ENCODE peak calls at places on chromosomes 2 and 18, in four cellular contexts. A is mesenchymal stem cell, C is mammary epithelial cell, Q is colonic mucosa. U is an unnamed sample. For H3K27me3, the result is how much of the 10 kb centered on the place peaks cover.

GRCh38 chr18:75405341-75405740 is 22.2 kb downstream of the SMIM21 start:
- DNase-seq in Q (no peak), C (peak), A (no peak), U (peak)

GRCh38 chr2:58354230-58354629 is 113.1 kb upstream of the FANCL start:
- DNase-seq in C (no peak), Q (no peak), A (no peak), U (no peak)

GRCh38 chr2:43985359-43985758 is 10.4 kb downstream of the LRPPRC start:
- DNase-seq in A (no peak), Q (no peak), C (no peak), U (no peak)

GRCh38 chr2:6780765-6781274 is 84.9 kb downstream of the CMPK2 start:
- DNase-seq in A (peak), Q (peak), C (no peak), U (no peak)

GRCh38 chr18:28512357-28512756 is 335.4 kb upstream of the CDH2 start:
- DNase-seq in C (peak), Q (no peak), A (peak), U (no peak)

GRCh38 chr2:155525194-155525593 is 807.3 kb downstream of the NR4A2 start:
- DNase-seq in Q (no peak), C (no peak), A (no peak), U (no peak)

GRCh38 chr18:62829936-62830335 is 114.6 kb downstream of the PHLPP1 start:
- DNase-seq in A (peak), Q (no peak), C (no peak), U (no peak)

GRCh38 chr18:21740724-21741510 is at the start of gene MIB1:
- DNase-seq in A (peak), Q (peak), C (peak), U (no peak)

GRCh38 chr2:1915746-1916145 is 171.4 kb upstream of the PXDN start:
- DNase-seq in A (no peak), Q (no peak), C (no peak), U (no peak)

GRCh38 chr18:7980136-7980535 is 413.0 kb downstream of the PTPRM start:
- DNase-seq in A (no peak), C (no peak), Q (no peak), U (peak)

GRCh38 chr2:221791840-221792239 is 219.7 kb upstream of the EPHA4 start:
- DNase-seq in C (peak), A (no peak), Q (no peak), U (peak)

GRCh38 chr2:239287461-239287860 is 113.4 kb downstream of the HDAC4 start:
- DNase-seq in Q (no peak), A (peak), C (no peak), U (no peak)

GRCh38 chr2:88342749-88343148 is 109.7 kb downstream of the FOXI3 start:
- DNase-seq in A (no peak), Q (no peak), C (no peak), U (no peak)

GRCh38 chr2:45505138-45505537 is 105.9 kb downstream of the SRBD1 start:
- DNase-seq in C (no peak), A (no peak), Q (no peak), U (no peak)

GRCh38 chr2:70947556-70948184 is 12.0 kb downstream of the ATP6V1B1 start:
- DNase-seq in Q (peak), C (no peak), A (peak), U (peak)

GRCh38 chr2:215773728-215774127 is 239.6 kb downstream of the MREG start:
- DNase-seq in Q (no peak), C (peak), A (peak), U (peak)

GRCh38 chr18:45713239-45713638 is 10.7 kb upstream of the SLC14A1 start:
- DNase-seq in Q (no peak), C (no peak), A (no peak), U (peak)

GRCh38 chr18:48979944-48980890 is 29.5 kb upstream of the SMAD7 start:
- DNase-seq in C (no peak), A (peak), Q (peak), U (no peak)

GRCh38 chr18:55349685-55350084 is 238.3 kb downstream of the TCF4 start:
- DNase-seq in Q (no peak), A (no peak), C (no peak), U (no peak)

GRCh38 chr18:65748321-65748720 is 2.5 kb upstream of the CDH7 start:
- DNase-seq in Q (no peak), A (no peak), C (no peak), U (no peak)

GRCh38 chr18:30828700-30829099 is 213.8 kb downstream of the DSC3 start:
- DNase-seq in C (peak), Q (no peak), A (no peak), U (peak)

GRCh38 chr2:26702025-26702424 is 9.5 kb downstream of the KCNK3 start:
- DNase-seq in C (no peak), A (peak), Q (no peak), U (no peak)

GRCh38 chr2:101109451-101110140 is 41.6 kb downstream of the TBC1D8 start:
- DNase-seq in C (no peak), A (peak), Q (no peak), U (no peak)

GRCh38 chr2:26088038-26088643 is 54.3 kb downstream of the RAB10 start:
- DNase-seq in C (no peak), Q (no peak), A (peak), U (no peak)

GRCh38 chr2:128642316-128642715 is 323.6 kb upstream of the HS6ST1 start:
- DNase-seq in C (no peak), Q (no peak), A (no peak), U (no peak)

GRCh38 chr2:164514491-164514890 is 106.8 kb downstream of the GRB14 start:
- DNase-seq in C (peak), Q (no peak), A (peak), U (peak)

GRCh38 chr2:19120941-19121750 is 237.3 kb downstream of the OSR1 start:
- DNase-seq in Q (no peak), A (peak), C (peak), U (peak)

GRCh38 chr2:102051659-102052366 is 60.1 kb downstream of the IL1R2 start:
- DNase-seq in Q (no peak), C (no peak), A (peak), U (no peak)

GRCh38 chr18:23842305-23842704 is 153.1 kb downstream of the LAMA3 start:
- DNase-seq in A (no peak), Q (no peak), C (no peak), U (no peak)

GRCh38 chr2:197920088-197920487 is 115.7 kb downstream of the PLCL1 start:
- DNase-seq in C (no peak), Q (no peak), A (no peak), U (no peak)

GRCh38 chr2:113876503-113877387 is 13.1 kb upstream of the ACTR3 start:
- DNase-seq in C (peak), Q (peak), A (no peak), U (peak)

GRCh38 chr18:48663931-48664847 is 125.4 kb downstream of the CTIF start:
- DNase-seq in A (peak), Q (peak), C (peak), U (peak)

GRCh38 chr18:39348757-39349156 is 1783.2 kb upstream of the CELF4 start:
- DNase-seq in C (no peak), A (no peak), Q (no peak), U (no peak)

GRCh38 chr2:42059261-42059898 is 11.6 kb downstream of the PKDCC start:
- DNase-seq in Q (no peak), C (no peak), A (no peak), U (no peak)

GRCh38 chr2:202643012-202643858 is 8.5 kb downstream of the FAM117B start:
- DNase-seq in C (no peak), A (peak), Q (no peak), U (no peak)

GRCh38 chr2:88829607-88830463 is 138.4 kb downstream of the RPIA start:
- DNase-seq in Q (no peak), A (no peak), C (no peak), U (no peak)

GRCh38 chr2:39738941-39739340 is 40.1 kb downstream of the THUMPD2 start:
- DNase-seq in Q (no peak), C (no peak), A (no peak), U (no peak)

GRCh38 chr2:207792244-207792785 is 22.6 kb upstream of the FZD5 start:
- DNase-seq in A (peak), Q (no peak), C (peak), U (peak)

GRCh38 chr2:162890690-162891311 is 52.2 kb upstream of the KCNH7 start:
- DNase-seq in Q (no peak), C (peak), A (peak), U (peak)

GRCh38 chr18:72692086-72692485 is 147.9 kb upstream of the CBLN2 start:
- DNase-seq in A (no peak), Q (peak), C (no peak), U (peak)
- H3K4me3 ChIP-seq in A (no peak), Q (no peak), C (peak), U (no peak)

DNA sequence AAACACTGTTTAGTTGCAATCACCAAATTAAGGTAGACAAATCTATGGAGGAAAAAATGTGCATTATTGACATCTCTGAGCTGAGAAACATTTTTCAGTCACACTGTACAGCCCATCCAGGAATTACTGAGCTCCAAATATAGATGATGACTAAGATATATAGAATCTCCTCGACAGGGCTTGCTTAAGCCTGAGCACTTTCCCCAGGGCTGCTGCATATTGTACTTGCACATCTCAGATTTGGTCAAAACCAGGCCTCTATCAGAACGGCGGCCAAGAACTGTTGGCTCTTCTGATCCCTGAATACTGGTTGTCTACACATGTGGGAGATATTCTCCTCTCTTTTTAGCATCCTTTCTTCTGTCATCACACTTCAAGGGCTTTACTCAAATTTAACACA is 201.5 kb upstream of the SLC35G4 start:
- DNase-seq in A (peak), C (no peak), Q (no peak), U (no peak)
- H3K27me3 ChIP-seq in A (under half), C (under half), Q (under half), U (under half)

GRCh38 chr18:77248873-77249582 is 620 bp upstream of the GALR1 start:
- DNase-seq in Q (no peak), A (peak), C (no peak), U (no peak)
- H3K4me3 ChIP-seq in Q (peak), A (peak), C (no peak), U (no peak)

GRCh38 chr2:138787053-138787666 is 7.0 kb upstream of the NXPH2 start:
- DNase-seq in A (peak), C (peak), Q (no peak), U (peak)
- H3K27me3 ChIP-seq in A (under half), C (under half), Q (under half), U (under half)